ENCODE peak calls at places on chromosomes 4 and X, in four cellular contexts. One of them, this sample, is unnamed. For H3K4me1, the result is how much of the 10 kb centered on the place peaks cover.

GRCh38 chrX:110795645-110796510 is at the start of gene CHRDL1:
- DNase-seq in GM23248: peak
- DNase-seq in kidney: peak
- DNase-seq in lower lobe of right lung: peak
- DNase-seq in this sample: peak

GRCh38 chr4:102328045-102328444 is 17.2 kb downstream of the SLC39A8 start:
- DNase-seq in GM23248: peak
- DNase-seq in kidney: no peak
- DNase-seq in lower lobe of right lung: no peak
- DNase-seq in this sample: no peak

GRCh38 chrX:126064901-126065541 is 101.1 kb downstream of the DCAF12L2 start:
- DNase-seq in GM23248: no peak
- DNase-seq in kidney: peak
- DNase-seq in lower lobe of right lung: peak
- DNase-seq in this sample: no peak

GRCh38 chr4:87916636-87917035 is 58.9 kb upstream of the SPP1 start:
- DNase-seq in GM23248: no peak
- DNase-seq in kidney: no peak
- DNase-seq in lower lobe of right lung: no peak
- DNase-seq in this sample: no peak

GRCh38 chr4:76215120-76215519 is 1.5 kb upstream of the SCARB2 start:
- DNase-seq in GM23248: no peak
- DNase-seq in kidney: no peak
- DNase-seq in lower lobe of right lung: no peak
- DNase-seq in this sample: no peak

GRCh38 chrX:39677987-39678840 is 419.5 kb downstream of the BCOR start:
- DNase-seq in GM23248: no peak
- DNase-seq in kidney: no peak
- DNase-seq in lower lobe of right lung: no peak
- DNase-seq in this sample: no peak

GRCh38 chr4:137300776-137301175 is 231.5 kb downstream of the PCDH18 start:
- DNase-seq in GM23248: peak
- DNase-seq in kidney: no peak
- DNase-seq in lower lobe of right lung: no peak
- DNase-seq in this sample: no peak

GRCh38 chrX:105190252-105190853 is 30.1 kb downstream of the TEX13A start:
- DNase-seq in GM23248: peak
- DNase-seq in kidney: no peak
- DNase-seq in lower lobe of right lung: no peak
- DNase-seq in this sample: peak

GRCh38 chr4:126306152-126306869 is 991.6 kb downstream of the FAT4 start:
- DNase-seq in GM23248: peak
- DNase-seq in kidney: no peak
- DNase-seq in lower lobe of right lung: no peak
- DNase-seq in this sample: no peak

GRCh38 chrX:17459596-17459995 is 84.6 kb downstream of the NHS start:
- DNase-seq in GM23248: peak
- DNase-seq in kidney: no peak
- DNase-seq in lower lobe of right lung: no peak
- DNase-seq in this sample: no peak

GRCh38 chr4:41611881-41612871 is 74.2 kb downstream of the LIMCH1 start:
- DNase-seq in GM23248: peak
- DNase-seq in kidney: peak
- DNase-seq in lower lobe of right lung: no peak
- DNase-seq in this sample: peak

GRCh38 chr4:122930877-122931276 is 8.5 kb upstream of the NUDT6 start:
- DNase-seq in GM23248: peak
- DNase-seq in kidney: no peak
- DNase-seq in lower lobe of right lung: no peak
- DNase-seq in this sample: no peak

GRCh38 chr4:153326513-153326912 is 18.0 kb upstream of the MND1 start:
- DNase-seq in GM23248: peak
- DNase-seq in kidney: no peak
- DNase-seq in lower lobe of right lung: no peak
- DNase-seq in this sample: peak

GRCh38 chr4:82906469-82906868 is 5.9 kb downstream of the THAP9 start:
- DNase-seq in GM23248: no peak
- DNase-seq in kidney: no peak
- DNase-seq in lower lobe of right lung: no peak
- DNase-seq in this sample: no peak

GRCh38 chrX:153739754-153740486 is 15.3 kb downstream of the ABCD1 start:
- DNase-seq in GM23248: no peak
- DNase-seq in kidney: no peak
- DNase-seq in lower lobe of right lung: no peak
- DNase-seq in this sample: no peak

GRCh38 chrX:28651186-28651585 is 63.9 kb downstream of the IL1RAPL1 start:
- DNase-seq in GM23248: no peak
- DNase-seq in kidney: no peak
- DNase-seq in lower lobe of right lung: no peak
- DNase-seq in this sample: no peak

GRCh38 chr4:13641084-13641483 is 13.6 kb upstream of the BOD1L1 start:
- DNase-seq in GM23248: no peak
- DNase-seq in kidney: no peak
- DNase-seq in lower lobe of right lung: no peak
- DNase-seq in this sample: no peak

GRCh38 chr4:155738548-155738947 is 20.3 kb upstream of the GUCY1B1 start:
- DNase-seq in GM23248: peak
- DNase-seq in kidney: no peak
- DNase-seq in lower lobe of right lung: no peak
- DNase-seq in this sample: no peak

GRCh38 chrX:41481264-41482109 is 34.3 kb downstream of the NYX start:
- DNase-seq in GM23248: peak
- DNase-seq in kidney: no peak
- DNase-seq in lower lobe of right lung: no peak
- DNase-seq in this sample: no peak

GRCh38 chr4:171433674-171434073 is 379.5 kb upstream of the GALNTL6 start:
- DNase-seq in GM23248: no peak
- DNase-seq in kidney: no peak
- DNase-seq in lower lobe of right lung: no peak
- DNase-seq in this sample: no peak

GRCh38 chrX:100356497-100356896 is 53.6 kb downstream of the PCDH19 start:
- DNase-seq in GM23248: no peak
- DNase-seq in kidney: no peak
- DNase-seq in lower lobe of right lung: no peak
- DNase-seq in this sample: no peak

GRCh38 chr4:141636077-141636770 is at the start of gene IL15:
- DNase-seq in GM23248: peak
- DNase-seq in kidney: peak
- DNase-seq in lower lobe of right lung: peak
- DNase-seq in this sample: peak

GRCh38 chr4:37661643-37662221 is 24.4 kb downstream of the RELL1 start:
- DNase-seq in GM23248: peak
- DNase-seq in kidney: no peak
- DNase-seq in lower lobe of right lung: no peak
- DNase-seq in this sample: no peak

GRCh38 chrX:42530027-42530426 is 247.9 kb downstream of the PPP1R2C start:
- DNase-seq in GM23248: peak
- DNase-seq in kidney: no peak
- DNase-seq in lower lobe of right lung: no peak
- DNase-seq in this sample: no peak

GRCh38 chr4:10715696-10716095 is 31.1 kb upstream of the CLNK start:
- DNase-seq in GM23248: peak
- DNase-seq in kidney: no peak
- DNase-seq in lower lobe of right lung: no peak
- DNase-seq in this sample: no peak

GRCh38 chr4:88828846-88829245 is 131.2 kb upstream of the NAP1L5 start:
- DNase-seq in GM23248: no peak
- DNase-seq in kidney: no peak
- DNase-seq in lower lobe of right lung: no peak
- DNase-seq in this sample: no peak

GRCh38 chr4:88033309-88033708 is 25.9 kb downstream of the PKD2 start:
- DNase-seq in GM23248: peak
- DNase-seq in kidney: no peak
- DNase-seq in lower lobe of right lung: no peak
- DNase-seq in this sample: peak

GRCh38 chr4:48254381-48255072 is 15.1 kb downstream of the TEC start:
- DNase-seq in GM23248: peak
- DNase-seq in kidney: no peak
- DNase-seq in lower lobe of right lung: no peak
- DNase-seq in this sample: no peak

GRCh38 chr4:121375262-121375661 is 5.6 kb downstream of the QRFPR start:
- DNase-seq in GM23248: peak
- DNase-seq in kidney: no peak
- DNase-seq in lower lobe of right lung: no peak
- DNase-seq in this sample: no peak

GRCh38 chrX:17703201-17703600 is 34.1 kb upstream of the SCML1 start:
- DNase-seq in GM23248: no peak
- DNase-seq in kidney: no peak
- DNase-seq in lower lobe of right lung: no peak
- DNase-seq in this sample: no peak

GRCh38 chr4:32499176-32499575 is 1779.0 kb downstream of the PCDH7 start:
- DNase-seq in GM23248: peak
- DNase-seq in kidney: no peak
- DNase-seq in lower lobe of right lung: no peak
- DNase-seq in this sample: no peak

GRCh38 chrX:129540725-129541184 is 696 bp downstream of the OCRL start:
- DNase-seq in GM23248: peak
- DNase-seq in kidney: peak
- DNase-seq in lower lobe of right lung: peak
- DNase-seq in this sample: peak

GRCh38 chr4:45442466-45442865 is 681.4 kb downstream of the GABRG1 start:
- DNase-seq in GM23248: peak
- DNase-seq in kidney: no peak
- DNase-seq in lower lobe of right lung: no peak
- DNase-seq in this sample: no peak

GRCh38 chr4:86218721-86219481 is 141.0 kb downstream of the MAPK10 start:
- DNase-seq in GM23248: peak
- DNase-seq in kidney: no peak
- DNase-seq in lower lobe of right lung: no peak
- DNase-seq in this sample: no peak

GRCh38 chr4:4860803-4861591 is 1.5 kb downstream of the MSX1 start:
- DNase-seq in GM23248: peak
- DNase-seq in kidney: peak
- DNase-seq in lower lobe of right lung: no peak
- DNase-seq in this sample: no peak
- H3K27ac ChIP-seq in GM23248: peak
- H3K27ac ChIP-seq in kidney: no peak
- H3K27ac ChIP-seq in lower lobe of right lung: peak
- H3K27ac ChIP-seq in this sample: no peak

GRCh38 chr4:139458999-139459398 is 5.1 kb downstream of the RAB33B start:
- DNase-seq in GM23248: peak
- DNase-seq in kidney: no peak
- DNase-seq in lower lobe of right lung: no peak
- DNase-seq in this sample: no peak
- H3K4me1 ChIP-seq in GM23248: under half
- H3K4me1 ChIP-seq in kidney: under half
- H3K4me1 ChIP-seq in lower lobe of right lung: under half
- H3K4me1 ChIP-seq in this sample: under half

GRCh38 chrX:68932611-68933010 is 103.8 kb downstream of the EFNB1 start:
- DNase-seq in GM23248: no peak
- DNase-seq in kidney: no peak
- DNase-seq in lower lobe of right lung: no peak
- DNase-seq in this sample: no peak
- H3K27ac ChIP-seq in GM23248: no peak
- H3K27ac ChIP-seq in kidney: no peak
- H3K27ac ChIP-seq in lower lobe of right lung: peak
- H3K27ac ChIP-seq in this sample: no peak

DNA sequence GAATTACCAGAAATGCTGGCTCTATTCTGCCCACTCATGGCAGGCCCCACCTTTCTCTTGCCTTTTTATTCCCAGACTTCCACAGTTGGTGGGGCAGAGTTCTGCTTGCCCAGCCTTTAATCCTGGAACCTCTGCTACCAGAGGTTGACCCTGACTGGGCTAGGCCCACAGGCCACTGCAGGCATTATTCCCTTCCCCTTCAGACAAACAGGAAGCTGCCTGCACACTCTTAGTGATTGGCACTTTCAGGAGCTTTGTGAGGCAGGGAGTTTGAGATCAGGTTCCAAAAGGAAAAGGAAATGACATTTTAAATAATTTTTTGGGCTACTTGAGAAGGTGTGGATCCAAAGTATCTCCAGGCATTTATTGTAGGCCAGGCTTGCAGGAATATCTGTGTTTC is 18.8 kb downstream of the MSN start:
- DNase-seq in GM23248: no peak
- DNase-seq in kidney: no peak
- DNase-seq in lower lobe of right lung: no peak
- DNase-seq in this sample: no peak
- H3K4me1 ChIP-seq in GM23248: half or more
- H3K4me1 ChIP-seq in kidney: half or more
- H3K4me1 ChIP-seq in lower lobe of right lung: half or more
- H3K4me1 ChIP-seq in this sample: under half

GRCh38 chr4:184806246-184806550 is 19.6 kb downstream of the ACSL1 start:
- DNase-seq in GM23248: no peak
- DNase-seq in kidney: no peak
- DNase-seq in lower lobe of right lung: no peak
- DNase-seq in this sample: no peak

GRCh38 chr4:184804621-184805020 is 21.1 kb downstream of the ACSL1 start:
- DNase-seq in GM23248: no peak
- DNase-seq in kidney: no peak
- DNase-seq in lower lobe of right lung: no peak
- DNase-seq in this sample: no peak

GRCh38 chr4:184806711-184807110 is 19.1 kb downstream of the ACSL1 start:
- DNase-seq in GM23248: no peak
- DNase-seq in kidney: no peak
- DNase-seq in lower lobe of right lung: no peak
- DNase-seq in this sample: no peak

GRCh38 chr4:184807261-184807660 is 18.5 kb downstream of the ACSL1 start:
- DNase-seq in GM23248: no peak
- DNase-seq in kidney: no peak
- DNase-seq in lower lobe of right lung: no peak
- DNase-seq in this sample: no peak

GRCh38 chr4:184805462-184806245 is 20.1 kb downstream of the ACSL1 start:
- DNase-seq in GM23248: no peak
- DNase-seq in kidney: peak
- DNase-seq in lower lobe of right lung: peak
- DNase-seq in this sample: peak
- H3K27ac ChIP-seq in GM23248: no peak
- H3K27ac ChIP-seq in kidney: peak
- H3K27ac ChIP-seq in lower lobe of right lung: peak
- H3K27ac ChIP-seq in this sample: peak

DNA sequence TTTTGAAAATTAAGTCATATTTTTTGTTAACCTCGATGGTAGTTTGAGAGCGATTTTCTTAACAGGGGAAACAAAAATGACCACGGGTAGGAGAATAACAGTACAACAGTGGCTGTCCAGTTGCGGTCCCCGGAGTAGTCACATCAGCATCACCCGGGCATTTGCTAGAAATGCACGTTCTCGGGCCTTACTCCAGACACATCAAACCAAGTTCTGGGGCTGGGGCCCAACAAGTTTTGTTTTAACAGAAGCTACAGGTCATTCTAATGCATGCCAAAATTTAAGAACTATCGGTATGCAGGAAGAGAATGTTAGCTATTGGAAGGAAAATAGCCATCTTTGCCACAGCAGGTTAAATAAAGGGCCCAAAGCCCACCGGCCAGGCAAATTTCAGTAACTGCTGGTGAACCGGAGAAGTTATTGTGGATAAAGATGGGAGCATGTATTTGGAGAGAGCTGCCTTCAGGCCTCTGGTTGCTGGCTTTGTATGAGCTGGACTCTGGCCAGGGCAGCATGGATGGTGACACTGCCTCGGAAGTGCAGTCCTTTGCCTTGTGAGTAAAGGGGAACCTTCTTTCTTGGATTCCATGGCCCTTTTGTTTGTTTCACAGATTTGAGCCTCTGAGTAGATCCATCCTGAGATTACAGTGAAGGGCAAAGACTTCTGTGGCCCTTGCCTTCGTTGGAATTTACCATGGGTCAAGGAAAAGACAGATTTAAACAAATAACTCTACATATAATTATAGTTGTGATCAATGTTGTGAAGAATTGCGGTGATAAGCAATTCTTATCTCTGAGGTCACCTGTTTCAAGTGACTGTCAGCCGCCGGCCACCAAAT is 62.1 kb downstream of the TBC1D14 start:
- DNase-seq in GM23248: no peak
- DNase-seq in kidney: no peak
- DNase-seq in lower lobe of right lung: no peak
- DNase-seq in this sample: no peak
- H3K4me1 ChIP-seq in GM23248: under half
- H3K4me1 ChIP-seq in kidney: under half
- H3K4me1 ChIP-seq in lower lobe of right lung: under half
- H3K4me1 ChIP-seq in this sample: under half

This sample was measured in colonic mucosa.